ENCODE peak calls at places on chromosomes 12 and 14, in five cellular contexts. X is A549; T is CD8-positive, alpha-beta T cell; L is neuronal stem cell; D is stomach. V is an unnamed sample.

GRCh38 chr12:114371733-114372132 is 34.2 kb downstream of the TBX5 start:
- DNase-seq in X (no peak), L (no peak), D (no peak), T (no peak), V (no peak)

GRCh38 chr12:56101045-56101444 is 3.3 kb upstream of the PA2G4 start:
- DNase-seq in X (no peak), L (no peak), T (no peak), D (no peak), V (no peak)

GRCh38 chr14:61504841-61505340 is 183.5 kb downstream of the PRKCH start:
- DNase-seq in L (no peak), T (no peak), X (no peak), D (no peak), V (no peak)

GRCh38 chr12:124390442-124391116 is 95.7 kb downstream of the RFLNA start:
- DNase-seq in X (peak; percentile 77), D (peak; percentile 59), L (no peak), T (no peak), V (peak; percentile 99)

GRCh38 chr12:21413369-21414277 is 23.8 kb upstream of the PYROXD1 start:
- DNase-seq in T (no peak), D (no peak), X (peak; percentile 24), L (no peak), V (no peak)

GRCh38 chr14:85528882-85529585 is 910 bp upstream of the FLRT2 start:
- DNase-seq in T (no peak), X (no peak), L (peak; percentile 35), D (no peak), V (no peak)

GRCh38 chr14:76778546-76779215 is 17.4 kb downstream of the VASH1 start:
- DNase-seq in D (no peak), L (no peak), X (no peak), T (no peak), V (no peak)

GRCh38 chr12:96198970-96199369 is 4.8 kb downstream of the ELK3 start:
- DNase-seq in D (no peak), L (no peak), T (no peak), X (no peak), V (peak; percentile 79)

GRCh38 chr12:75602111-75602510 is 90.7 kb upstream of the KRR1 start:
- DNase-seq in D (no peak), L (no peak), X (no peak), T (no peak), V (no peak)

GRCh38 chr14:102235275-102235897 is 69.6 kb downstream of the MOK start:
- DNase-seq in D (peak; percentile 93), X (peak; percentile 97), L (peak; percentile 65), T (peak; percentile 79), V (peak; percentile 97)

GRCh38 chr12:97751704-97752103 is 289.1 kb downstream of the RMST start:
- DNase-seq in T (no peak), X (no peak), L (no peak), D (no peak), V (no peak)

GRCh38 chr12:75842119-75842518 is 189.5 kb downstream of the PHLDA1 start:
- DNase-seq in L (no peak), X (no peak), T (no peak), D (no peak), V (no peak)

GRCh38 chr14:44316647-44317432 is 190.2 kb downstream of the FSCB start:
- DNase-seq in D (no peak), X (peak; percentile 68), T (no peak), L (no peak), V (peak; percentile 29)

GRCh38 chr12:120394483-120395367 is 25.8 kb upstream of the MSI1 start:
- DNase-seq in L (peak; percentile 62), X (no peak), D (peak; percentile 91), T (no peak), V (no peak)
- H3K4me3 ChIP-seq in L (no peak overlapping the region), X (no peak overlapping the region), D (peak overlapping the region; percentile 10), T (no peak overlapping the region), V (no peak overlapping the region)

GRCh38 chr14:94400454-94400853 is 12.1 kb upstream of the SERPINA1 start:
- DNase-seq in X (no peak), L (no peak), D (no peak), T (no peak), V (no peak)
- H3K4me3 ChIP-seq in X (no peak overlapping the region), L (no peak overlapping the region), D (no peak overlapping the region), T (no peak overlapping the region), V (no peak overlapping the region)

DNA sequence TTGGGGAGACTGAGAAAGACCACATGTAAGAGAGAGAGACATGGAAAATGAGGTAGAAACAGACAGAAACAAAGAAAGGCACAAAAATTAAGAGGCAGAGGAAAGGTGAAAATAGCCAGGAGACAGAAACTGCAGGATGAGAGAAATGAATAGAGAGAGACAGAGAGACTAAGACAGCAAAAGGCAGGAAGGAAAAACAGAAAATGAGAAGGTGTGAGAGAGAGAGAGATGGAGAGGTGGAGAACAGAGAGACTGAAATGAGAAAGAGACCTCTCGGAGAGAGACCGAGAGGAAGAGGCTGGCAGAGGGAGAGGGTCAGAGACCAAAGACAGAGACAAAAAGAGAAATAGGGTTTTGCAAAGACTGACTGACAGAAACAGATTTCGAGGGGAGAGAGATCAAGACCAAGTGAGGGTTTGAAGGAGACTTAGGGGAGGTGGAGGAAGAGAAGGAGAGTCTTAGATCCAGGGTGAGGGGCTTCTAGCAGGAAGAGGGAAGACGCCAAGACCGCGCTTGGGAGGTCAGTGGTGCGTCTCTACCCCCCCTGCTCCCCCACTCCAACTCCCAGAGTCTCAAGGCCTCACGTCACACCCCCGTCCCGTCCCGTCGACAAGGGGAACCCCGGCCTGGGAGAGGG is 1.1 kb upstream of the AQP5 start:
- DNase-seq in D (no peak), X (no peak), T (no peak), L (no peak), V (peak; percentile 86)
- H3K4me3 ChIP-seq in D (peak overlapping the region; percentile 51), X (no peak overlapping the region), T (no peak overlapping the region), L (no peak overlapping the region), V (no peak overlapping the region)

DNA sequence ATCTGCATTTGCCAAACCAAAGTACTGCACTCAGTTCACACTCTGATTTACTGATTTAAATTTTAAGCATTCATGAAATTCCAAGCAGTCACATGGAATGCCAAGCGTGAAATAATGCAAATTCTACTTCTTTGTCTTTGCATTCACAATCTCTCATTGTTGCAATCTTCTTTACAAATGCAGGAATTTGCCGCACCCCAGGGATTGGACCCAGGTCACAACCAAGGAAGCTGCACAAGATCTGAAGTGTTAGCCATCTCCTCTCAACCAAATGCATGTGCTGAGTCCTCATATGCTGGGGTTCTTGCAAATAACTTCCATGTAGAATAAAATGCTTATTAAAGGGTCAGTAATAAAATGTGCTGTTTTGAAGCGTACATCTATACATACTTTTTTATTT is 72.0 kb downstream of the TUNAR start:
- DNase-seq in X (no peak), D (no peak), T (no peak), L (peak; percentile 74), V (no peak)
- H3K4me3 ChIP-seq in X (no peak overlapping the region), D (no peak overlapping the region), T (no peak overlapping the region), L (no peak overlapping the region), V (no peak overlapping the region)

GRCh38 chr12:65602191-65602578 is 222.1 kb upstream of the HMGA2 start:
- DNase-seq in X (no peak), L (no peak), D (no peak), T (no peak), V (peak; percentile 18)
- H3K4me3 ChIP-seq in X (peak overlapping the region; percentile 39), L (no peak overlapping the region), D (no peak overlapping the region), T (no peak overlapping the region), V (peak overlapping the region; percentile 71)

GRCh38 chr14:23057757-23058653 is 685 bp upstream of the CDH24 start:
- DNase-seq in D (peak; percentile 88), L (peak; percentile 93), X (peak; percentile 87), T (peak; percentile 89), V (peak; percentile 99)
- H3K4me3 ChIP-seq in D (peak overlapping the region; percentile 87), L (peak overlapping the region; percentile 82), X (peak overlapping the region; percentile 71), T (peak overlapping the region; percentile 84), V (peak overlapping the region; percentile 69)

GRCh38 chr12:4276524-4277204 is 3.1 kb downstream of the CCND2 start:
- DNase-seq in T (peak; percentile 87), X (peak; percentile 76), D (peak; percentile 77), L (peak; percentile 97), V (peak; percentile 97)

GRCh38 chr12:4274396-4274959 is 916 bp downstream of the CCND2 start:
- DNase-seq in T (peak; percentile 42), X (no peak), D (no peak), L (no peak), V (no peak)

GRCh38 chr12:4277205-4277543 is 3.6 kb downstream of the CCND2 start:
- DNase-seq in L (no peak), X (no peak), D (no peak), T (no peak), V (no peak)

GRCh38 chr12:4274960-4275868 is 1.7 kb downstream of the CCND2 start:
- DNase-seq in T (no peak), L (no peak), D (no peak), X (no peak), V (peak; percentile 87)

GRCh38 chr12:4275869-4276253 is 2.3 kb downstream of the CCND2 start:
- DNase-seq in D (no peak), X (no peak), T (no peak), L (no peak), V (no peak)
- H3K4me3 ChIP-seq in D (peak overlapping the region; percentile 72), X (peak overlapping the region; percentile 46), T (peak overlapping the region; percentile 91), L (peak overlapping the region; percentile 98), V (peak overlapping the region; percentile 64)

DNA sequence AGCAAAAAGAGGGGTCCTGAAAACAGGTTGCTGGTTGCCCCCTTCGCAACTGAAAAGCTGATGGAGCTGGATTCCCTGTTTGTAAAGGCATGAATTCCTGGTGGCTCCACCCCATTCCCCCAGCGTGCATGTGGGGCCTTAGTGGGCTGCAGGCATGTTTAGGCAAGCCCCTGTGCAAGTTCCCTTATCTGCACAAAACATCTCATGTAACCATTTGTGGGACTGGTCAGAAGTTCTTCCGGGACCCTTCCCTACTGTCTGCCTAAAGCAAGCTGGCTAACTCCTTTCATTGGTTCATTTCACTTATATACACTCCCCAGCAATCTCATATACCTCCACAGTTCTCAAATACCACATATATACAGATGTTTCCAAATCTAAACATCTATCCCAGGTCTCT is 24.0 kb upstream of the HIGD1C start:
- DNase-seq in T (no peak), X (no peak), L (no peak), D (no peak), V (no peak)
- H3K4me3 ChIP-seq in T (no peak overlapping the region), X (no peak overlapping the region), L (no peak overlapping the region), D (peak overlapping the region; percentile 85), V (no peak overlapping the region)

DNA sequence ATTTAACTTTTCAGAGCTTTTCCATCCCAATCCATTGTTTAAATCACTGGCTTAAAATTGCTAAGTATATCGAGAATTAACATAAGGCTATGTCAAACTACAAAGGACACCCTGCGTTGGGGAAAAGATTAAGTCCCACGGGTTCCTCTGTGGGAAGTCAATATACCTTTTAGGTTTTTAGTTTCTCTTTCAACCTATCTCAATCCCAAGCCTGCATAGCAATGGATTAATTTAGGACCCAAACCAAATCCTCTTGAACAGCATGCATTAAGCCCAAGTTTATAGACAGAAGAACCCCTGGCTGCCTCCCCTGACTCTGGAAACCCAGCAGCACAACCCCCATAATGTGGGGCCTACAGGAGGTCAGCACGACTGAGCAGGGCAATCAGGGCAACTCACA is 6.3 kb downstream of the CDCA4 start:
- DNase-seq in D (no peak), T (no peak), L (no peak), X (no peak), V (peak; percentile 38)
- H3K4me3 ChIP-seq in D (no peak overlapping the region), T (no peak overlapping the region), L (no peak overlapping the region), X (no peak overlapping the region), V (peak overlapping the region; percentile 31)